ENCODE peak calls at places on chromosomes 3 and 15, in six cellular contexts. B is A673, U is brain microvascular endothelial cell, V is A549, R is mammary epithelial cell, I is aorta. C is an unnamed sample.
A peak's percentile ranks its signal among the peaks of the same experiment; 100 is the strongest.

GRCh38 chr3:37806505-37807291 is 55.0 kb upstream of the CTDSPL start:
- DNase-seq in B (no peak), U (no peak), V (no peak), R (no peak), I (no peak), C (no peak)

GRCh38 chr15:74593122-74593521 is 22.5 kb upstream of the CLK3 start:
- DNase-seq in B (no peak), U (no peak), V (no peak), R (no peak), I (no peak), C (no peak)

GRCh38 chr3:55406666-55407425 is 80.3 kb downstream of the WNT5A start:
- DNase-seq in B (no peak), U (no peak), V (no peak), R (peak; percentile 66), I (no peak), C (no peak)

GRCh38 chr3:183185696-183186095 is 23.2 kb upstream of the LAMP3 start:
- DNase-seq in B (peak; percentile 67), U (peak; percentile 18), V (no peak), R (peak; percentile 64), I (no peak), C (no peak)

GRCh38 chr3:112629425-112629824 is 11.5 kb downstream of the CCDC80 start:
- DNase-seq in B (peak; percentile 81), U (peak; percentile 81), V (peak; percentile 62), R (peak; percentile 72), I (peak; percentile 71), C (peak; percentile 50)

GRCh38 chr3:184380627-184381260 is 890 bp downstream of the CHRD start:
- DNase-seq in B (no peak), U (no peak), V (no peak), R (no peak), I (no peak), C (no peak)

GRCh38 chr3:123344941-123345594 is 103.8 kb downstream of the ADCY5 start:
- DNase-seq in B (no peak), U (no peak), V (no peak), R (no peak), I (no peak), C (no peak)

GRCh38 chr3:142958707-142959106 is 4.8 kb downstream of the PAQR9 start:
- DNase-seq in B (no peak), U (peak; percentile 59), V (peak; percentile 36), R (peak; percentile 98), I (no peak), C (no peak)

GRCh38 chr3:183481582-183481981 is 53.2 kb upstream of the MCF2L2 start:
- DNase-seq in B (no peak), U (peak; percentile 24), V (no peak), R (peak; percentile 92), I (no peak), C (no peak)

GRCh38 chr3:198079771-198080520 is 119.9 kb downstream of the LMLN start:
- DNase-seq in B (peak; percentile 66), U (no peak), V (no peak), R (peak; percentile 74), I (peak; percentile 48), C (no peak)

GRCh38 chr3:116020495-116020894 is 397.2 kb downstream of the GAP43 start:
- DNase-seq in B (no peak), U (no peak), V (no peak), R (peak; percentile 14), I (no peak), C (no peak)

GRCh38 chr15:76994001-76994400 is 925 bp upstream of the PSTPIP1 start:
- DNase-seq in B (no peak), U (no peak), V (no peak), R (no peak), I (peak; percentile 73), C (no peak)

GRCh38 chr3:129121792-129122696 is at the start of gene RAB43:
- DNase-seq in B (peak; percentile 82), U (peak; percentile 60), V (peak; percentile 75), R (peak; percentile 76), I (peak; percentile 93), C (peak; percentile 91)

GRCh38 chr3:21750291-21750690 is 719 bp downstream of the ZNF385D start:
- DNase-seq in B (no peak), U (peak; percentile 29), V (no peak), R (peak; percentile 72), I (no peak), C (no peak)

GRCh38 chr15:77107068-77107467 is 36.2 kb upstream of the TSPAN3 start:
- DNase-seq in B (no peak), U (peak; percentile 27), V (no peak), R (no peak), I (peak; percentile 53), C (peak; percentile 53)

GRCh38 chr3:32584660-32585059 is 14.0 kb upstream of the DYNC1LI1 start:
- DNase-seq in B (no peak), U (peak; percentile 14), V (no peak), R (no peak), I (no peak), C (no peak)

GRCh38 chr3:117355566-117355965 is 646.0 kb downstream of the TUSC7 start:
- DNase-seq in B (peak; percentile 69), U (no peak), V (peak; percentile 3), R (no peak), I (no peak), C (no peak)

GRCh38 chr3:101675709-101676218 is 1.2 kb downstream of the ZBTB11 start:
- DNase-seq in B (no peak), U (no peak), V (no peak), R (peak; percentile 8), I (peak; percentile 61), C (peak; percentile 47)

GRCh38 chr3:177104299-177104992 is 92.8 kb downstream of the TBL1XR1 start:
- DNase-seq in B (no peak), U (no peak), V (no peak), R (no peak), I (no peak), C (no peak)

GRCh38 chr15:65476942-65477341 is 40.5 kb downstream of the DPP8 start:
- DNase-seq in B (no peak), U (peak; percentile 72), V (no peak), R (peak; percentile 9), I (no peak), C (no peak)

GRCh38 chr15:72859757-72860145 is 76.2 kb upstream of the ADPGK start:
- DNase-seq in B (no peak), U (no peak), V (no peak), R (no peak), I (no peak), C (no peak)

GRCh38 chr3:38843898-38844297 is 27.9 kb upstream of the SCN10A start:
- DNase-seq in B (peak; percentile 17), U (peak; percentile 51), V (no peak), R (peak; percentile 45), I (no peak), C (no peak)

GRCh38 chr3:64368163-64369025 is 143.1 kb upstream of the PRICKLE2 start:
- DNase-seq in B (no peak), U (no peak), V (no peak), R (no peak), I (no peak), C (no peak)

DNA sequence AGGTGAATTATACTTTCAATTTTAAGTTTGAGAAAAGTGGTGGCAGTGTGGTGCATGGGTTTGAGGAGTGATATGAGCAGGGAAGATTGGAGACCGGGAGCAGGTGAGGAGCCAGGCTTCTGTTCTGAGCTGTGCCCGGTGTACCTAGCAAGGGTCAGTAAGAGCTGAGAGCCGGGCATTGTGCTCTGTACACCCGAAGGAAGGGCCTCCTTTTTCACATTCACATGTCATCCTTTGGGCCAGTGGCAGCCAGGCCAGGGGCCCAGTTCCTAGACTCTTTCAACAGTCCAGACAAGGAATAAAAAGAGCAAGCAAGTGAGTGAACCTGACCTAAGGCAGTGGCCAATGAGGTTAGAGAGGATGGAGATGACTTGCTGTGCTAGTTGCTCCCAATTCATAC is 5.1 kb upstream of the TRA2B start:
- DNase-seq in B (no peak), U (no peak), V (no peak), R (no peak), I (no peak), C (no peak)
- H3K27ac ChIP-seq in B (peak overlapping the region; percentile 24), U (no peak overlapping the region), V (peak overlapping the region; percentile 75), R (no peak overlapping the region), I (peak overlapping the region; percentile 96), C (no peak overlapping the region)

DNA sequence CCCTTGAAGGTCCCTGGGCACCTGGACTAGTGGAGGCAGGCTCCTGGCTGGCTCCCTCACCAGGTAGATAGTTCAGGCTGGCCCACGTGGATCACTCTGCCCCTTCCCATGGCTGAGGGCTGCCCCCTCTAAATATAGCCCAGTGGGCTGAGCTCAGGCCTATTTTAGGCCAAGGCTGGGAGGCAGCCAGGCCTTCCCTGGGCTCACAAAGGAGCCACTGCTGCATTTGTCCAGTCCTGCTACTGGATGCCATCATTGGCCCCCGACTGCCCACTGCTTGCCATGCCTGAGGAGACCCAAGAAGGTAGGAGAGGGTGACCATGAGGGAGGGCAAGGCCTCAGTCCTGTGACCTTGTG is at the start of gene LSMEM2:
- DNase-seq in B (no peak), U (no peak), V (no peak), R (no peak), I (peak; percentile 53), C (peak; percentile 73)
- H3K4me3 ChIP-seq in B (no peak within 1 kb of the TSS), U (no peak within 1 kb of the TSS), V (no peak within 1 kb of the TSS), R (no peak within 1 kb of the TSS), I (no peak within 1 kb of the TSS), C (peak within 1 kb of the TSS; percentile 36)

GRCh38 chr3:85183390-85183789 is 224.6 kb downstream of the CADM2 start:
- DNase-seq in B (no peak), U (no peak), V (no peak), R (no peak), I (no peak), C (no peak)
- H3K27ac ChIP-seq in B (no peak overlapping the region), U (no peak overlapping the region), V (no peak overlapping the region), R (no peak overlapping the region), I (no peak overlapping the region), C (no peak overlapping the region)

GRCh38 chr15:33639968-33640367 is 328.3 kb upstream of the CHRM5 start:
- DNase-seq in B (no peak), U (no peak), V (no peak), R (no peak), I (no peak), C (no peak)
- H3K4me3 ChIP-seq in B (no peak overlapping the region), U (no peak overlapping the region), V (no peak overlapping the region), R (no peak overlapping the region), I (no peak overlapping the region), C (no peak overlapping the region)

GRCh38 chr3:114584734-114585371 is 291.0 kb downstream of the TIGIT start:
- DNase-seq in B (peak; percentile 37), U (no peak), V (no peak), R (peak; percentile 28), I (no peak), C (peak; percentile 26)
- H3K27ac ChIP-seq in B (peak overlapping the region; percentile 68), U (no peak overlapping the region), V (no peak overlapping the region), R (no peak overlapping the region), I (no peak overlapping the region), C (peak overlapping the region; percentile 67)

GRCh38 chr3:146881366-146881765 is 276.2 kb upstream of the PLSCR5 start:
- DNase-seq in B (no peak), U (no peak), V (no peak), R (no peak), I (no peak), C (no peak)
- H3K4me3 ChIP-seq in B (no peak overlapping the region), U (no peak overlapping the region), V (no peak overlapping the region), R (no peak overlapping the region), I (no peak overlapping the region), C (no peak overlapping the region)

C was measured in heart right ventricle.